ENCODE peak calls at places on chromosome 13, in five cellular contexts. Q is HAP-1, S is caudate nucleus, T is bronchial epithelial cell, H is HT-29. D is an unnamed sample.

GRCh38 chr13:37295046-37295445 is 189.6 kb upstream of the CSNK1A1L start:
- DNase-seq in Q (no peak), S (no peak), T (no peak), H (no peak), D (no peak)

GRCh38 chr13:57624565-57625435 is 6.7 kb upstream of the PCDH17 start:
- DNase-seq in Q (peak), S (no peak), T (peak), H (peak), D (peak)

GRCh38 chr13:40895715-40896184 is 106.3 kb downstream of the SLC25A15 start:
- DNase-seq in Q (no peak), S (no peak), T (no peak), H (peak), D (no peak)

GRCh38 chr13:45328661-45329105 is 12.3 kb downstream of the TPT1 start:
- DNase-seq in Q (no peak), S (no peak), T (no peak), H (no peak), D (peak)

GRCh38 chr13:39836038-39836437 is 180.6 kb downstream of the COG6 start:
- DNase-seq in Q (no peak), S (no peak), T (peak), H (no peak), D (no peak)

GRCh38 chr13:29845440-29846056 is 4.9 kb downstream of the UBL3 start:
- DNase-seq in Q (no peak), S (no peak), T (no peak), H (peak), D (no peak)

GRCh38 chr13:56166864-56167263 is 973.9 kb upstream of the PRR20A start:
- DNase-seq in Q (no peak), S (no peak), T (no peak), H (no peak), D (no peak)

GRCh38 chr13:42740753-42741152 is 40.6 kb upstream of the FAM216B start:
- DNase-seq in Q (peak), S (no peak), T (peak), H (peak), D (no peak)

GRCh38 chr13:113307491-113307890 is 10.5 kb downstream of the LAMP1 start:
- DNase-seq in Q (no peak), S (no peak), T (no peak), H (no peak), D (peak)

GRCh38 chr13:36673838-36674326 is at the start of gene SERTM1:
- DNase-seq in Q (peak), S (no peak), T (no peak), H (no peak), D (no peak)

GRCh38 chr13:21528616-21529015 is 69.5 kb upstream of the ZDHHC20 start:
- DNase-seq in Q (no peak), S (no peak), T (no peak), H (no peak), D (peak)

GRCh38 chr13:26528527-26528926 is 29.0 kb upstream of the WASF3 start:
- DNase-seq in Q (no peak), S (no peak), T (no peak), H (no peak), D (no peak)

GRCh38 chr13:67013709-67014108 is 216.4 kb downstream of the PCDH9 start:
- DNase-seq in Q (no peak), S (no peak), T (no peak), H (no peak), D (no peak)

GRCh38 chr13:46295531-46296464 is 84.1 kb downstream of the LRRC63 start:
- DNase-seq in Q (no peak), S (no peak), T (peak), H (no peak), D (peak)